ENCODE peak calls at places on chromosomes 4 and X, in five cellular contexts. S is brain microvascular endothelial cell; Z is EL; Q is GM10248; W is activated T-helper 1 cell treated with anti-CD3 and anti-CD28 coated beads, Interleukin-12 subunit alpha, Interleukin-12 subunit beta, Interleukin-2, Interleukin-4 antibody, amounts not matched to agents 30 ng/mL and 10 ng/mL and 1 ng/mL, durations not matched to agents 14 hours and 24 hours and 36 hours. J is an unnamed sample.

GRCh38 chr4:55866973-55867574 is 13.6 kb downstream of the EXOC1 start:
- DNase-seq in S (peak), Z (peak), W (no peak), Q (peak), J (peak)

GRCh38 chr4:53043096-53043495 is 181.0 kb downstream of the RASL11B start:
- DNase-seq in Q (no peak), Z (no peak), W (no peak), S (no peak), J (no peak)

GRCh38 chr4:56757821-56758400 is 63.6 kb downstream of the SPINK2 start:
- DNase-seq in W (peak), Z (peak), S (peak), Q (peak), J (peak)

GRCh38 chr4:152679414-152680281 is at the start of gene TMEM154:
- DNase-seq in Z (peak), W (peak), S (peak), Q (peak), J (peak)

GRCh38 chr4:102466298-102466697 is 34.9 kb upstream of the NFKB1 start:
- DNase-seq in Q (no peak), W (no peak), S (peak), Z (peak), J (no peak)

GRCh38 chrX:118780915-118781314 is 42.7 kb upstream of the ZCCHC12 start:
- DNase-seq in Q (no peak), S (no peak), W (no peak), Z (no peak), J (peak)

GRCh38 chr4:108042927-108043326 is 53.2 kb downstream of the HADH start:
- DNase-seq in W (no peak), S (no peak), Q (no peak), Z (no peak), J (no peak)

GRCh38 chrX:153773218-153773611 is 7.6 kb upstream of the SRPK3 start:
- DNase-seq in S (no peak), W (no peak), Z (no peak), Q (no peak), J (no peak)

GRCh38 chr4:13537011-13537831 is 7.1 kb downstream of the NKX3-2 start:
- DNase-seq in Q (peak), S (no peak), W (no peak), Z (no peak), J (peak)

GRCh38 chr4:122293374-122294365 is 85.1 kb upstream of the ADAD1 start:
- DNase-seq in W (no peak), S (no peak), Z (no peak), Q (no peak), J (no peak)

GRCh38 chrX:70960728-70961127 is 29.8 kb upstream of the SLC7A3 start:
- DNase-seq in Z (no peak), Q (no peak), W (no peak), S (no peak), J (no peak)

GRCh38 chrX:77114501-77114900 is 332.7 kb upstream of the FGF16 start:
- DNase-seq in Z (no peak), Q (no peak), S (no peak), W (no peak), J (no peak)

GRCh38 chr4:112532267-112532666 is 16.3 kb upstream of the NEUROG2 start:
- DNase-seq in W (no peak), Q (no peak), Z (peak), S (no peak), J (no peak)

GRCh38 chr4:29708473-29708872 is 1011.7 kb upstream of the PCDH7 start:
- DNase-seq in S (no peak), Z (peak), Q (no peak), W (no peak), J (no peak)

GRCh38 chr4:6032249-6033244 is 14.3 kb upstream of the C4orf50 start:
- DNase-seq in Q (no peak), W (no peak), Z (no peak), S (no peak), J (no peak)

GRCh38 chr4:169121920-169122319 is 111.9 kb upstream of the CBR4 start:
- DNase-seq in Z (no peak), Q (no peak), W (no peak), S (no peak), J (no peak)

J was measured in AG20443.